ENCODE peak calls at places on chromosomes 2 and 18, in five cellular contexts. S, A, P, L and I are unnamed samples.

GRCh38 chr18:24659837-24660720 is 199.6 kb downstream of the HRH4 start:
- DNase-seq in S (peak; percentile 24), A (peak; percentile 72), P (no peak), L (no peak), I (no peak)

GRCh38 chr2:167944825-167945659 is 302.4 kb downstream of the STK39 start:
- DNase-seq in S (no peak), A (no peak), P (no peak), L (peak; percentile 50), I (no peak)

GRCh38 chr2:39178756-39179155 is 57.9 kb upstream of the SOS1 start:
- DNase-seq in S (no peak), A (no peak), P (no peak), L (no peak), I (no peak)

GRCh38 chr18:34677056-34677574 is 33.0 kb upstream of the DTNA start:
- DNase-seq in S (no peak), A (no peak), P (no peak), L (no peak), I (no peak)

GRCh38 chr2:237532225-237532624 is 34.1 kb upstream of the PRLH start:
- DNase-seq in S (no peak), A (no peak), P (no peak), L (no peak), I (no peak)

GRCh38 chr2:157363612-157364101 is 38.0 kb upstream of the ERMN start:
- DNase-seq in S (no peak), A (no peak), P (no peak), L (no peak), I (no peak)

GRCh38 chr2:1585635-1586034 is 158.7 kb downstream of the PXDN start:
- DNase-seq in S (no peak), A (no peak), P (no peak), L (no peak), I (no peak)

GRCh38 chr2:1625281-1626001 is 118.9 kb downstream of the PXDN start:
- DNase-seq in S (no peak), A (peak; percentile 81), P (peak; percentile 81), L (no peak), I (peak; percentile 83)

GRCh38 chr18:61244632-61245031 is 88.6 kb upstream of the CDH20 start:
- DNase-seq in S (no peak), A (no peak), P (no peak), L (no peak), I (no peak)

GRCh38 chr2:138010890-138011289 is 46.6 kb downstream of the HNMT start:
- DNase-seq in S (no peak), A (no peak), P (no peak), L (no peak), I (no peak)

GRCh38 chr2:215773728-215774127 is 239.6 kb downstream of the MREG start:
- DNase-seq in S (no peak), A (no peak), P (no peak), L (no peak), I (peak; percentile 63)

GRCh38 chr2:129760669-129761068 is 218.8 kb upstream of the RAB6C start:
- DNase-seq in S (no peak), A (no peak), P (no peak), L (no peak), I (no peak)

GRCh38 chr2:56077352-56077915 is 106.4 kb upstream of the CCDC85A start:
- DNase-seq in S (no peak), A (no peak), P (peak; percentile 65), L (peak; percentile 12), I (no peak)

GRCh38 chr18:49018961-49019445 is 68.2 kb upstream of the SMAD7 start:
- DNase-seq in S (peak; percentile 9), A (peak; percentile 32), P (peak; percentile 44), L (no peak), I (no peak)

GRCh38 chr2:134668821-134669220 is 50.0 kb downstream of the TMEM163 start:
- DNase-seq in S (peak; percentile 20), A (no peak), P (peak; percentile 33), L (no peak), I (peak; percentile 33)

GRCh38 chr2:179562330-179562885 is 297.8 kb upstream of the SESTD1 start:
- DNase-seq in S (no peak), A (no peak), P (no peak), L (no peak), I (no peak)

GRCh38 chr2:206274434-206275273 is at the start of gene ZDBF2:
- DNase-seq in S (peak; percentile 59), A (peak; percentile 69), P (peak; percentile 83), L (peak; percentile 64), I (peak; percentile 91)

GRCh38 chr2:180970052-180970451 is 10.4 kb upstream of the UBE2E3 start:
- DNase-seq in S (no peak), A (no peak), P (no peak), L (no peak), I (no peak)

GRCh38 chr2:23287250-23287704 is 97.7 kb upstream of the KLHL29 start:
- DNase-seq in S (no peak), A (peak; percentile 72), P (no peak), L (no peak), I (no peak)

GRCh38 chr2:121089005-121089510 is 195.9 kb downstream of the TFCP2L1 start:
- DNase-seq in S (no peak), A (peak; percentile 52), P (no peak), L (no peak), I (no peak)

GRCh38 chr2:150295544-150295943 is 191.9 kb downstream of the RND3 start:
- DNase-seq in S (no peak), A (no peak), P (no peak), L (no peak), I (no peak)

GRCh38 chr2:212644195-212644837 is 105.7 kb upstream of the ERBB4 start:
- DNase-seq in S (no peak), A (no peak), P (peak; percentile 45), L (no peak), I (no peak)

GRCh38 chr18:79613186-79613931 is 66.2 kb upstream of the CTDP1 start:
- DNase-seq in S (no peak), A (peak; percentile 55), P (peak; percentile 40), L (no peak), I (no peak)

GRCh38 chr18:63427566-63427965 is 5.3 kb upstream of the VPS4B start:
- DNase-seq in S (peak; percentile 33), A (no peak), P (no peak), L (peak; percentile 8), I (no peak)

GRCh38 chr18:71168576-71169145 is 879.8 kb downstream of the SOCS6 start:
- DNase-seq in S (no peak), A (no peak), P (no peak), L (no peak), I (no peak)
- TF ChIP-seq POLR2A in S (no peak), A (no peak), P (no peak), L (no peak), I (no peak)

DNA sequence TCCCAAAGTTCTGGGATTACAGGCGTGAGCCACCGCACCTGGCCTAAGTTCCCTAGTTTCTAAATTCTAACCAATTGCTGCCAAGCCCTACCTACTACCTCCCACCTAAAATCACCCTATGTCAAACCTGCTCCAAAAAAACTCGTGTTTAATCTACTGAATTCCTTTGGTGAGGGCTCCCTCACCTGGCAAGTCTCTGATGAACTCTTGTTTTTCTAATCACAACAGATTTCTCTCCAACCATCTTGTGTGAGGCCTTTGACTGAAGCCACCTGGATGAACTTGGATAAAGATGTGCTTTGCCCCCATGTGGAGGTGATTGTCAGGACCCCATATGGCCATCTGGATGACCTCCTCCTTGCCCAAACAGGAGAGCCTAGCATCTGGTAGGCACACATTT is 17.4 kb upstream of the SLC35G4 start:
- DNase-seq in S (no peak), A (no peak), P (no peak), L (no peak), I (no peak)
- TF ChIP-seq CTCF in S (no peak), A (no peak), P (no peak), L (peak; percentile 14), I (no peak)

DNA sequence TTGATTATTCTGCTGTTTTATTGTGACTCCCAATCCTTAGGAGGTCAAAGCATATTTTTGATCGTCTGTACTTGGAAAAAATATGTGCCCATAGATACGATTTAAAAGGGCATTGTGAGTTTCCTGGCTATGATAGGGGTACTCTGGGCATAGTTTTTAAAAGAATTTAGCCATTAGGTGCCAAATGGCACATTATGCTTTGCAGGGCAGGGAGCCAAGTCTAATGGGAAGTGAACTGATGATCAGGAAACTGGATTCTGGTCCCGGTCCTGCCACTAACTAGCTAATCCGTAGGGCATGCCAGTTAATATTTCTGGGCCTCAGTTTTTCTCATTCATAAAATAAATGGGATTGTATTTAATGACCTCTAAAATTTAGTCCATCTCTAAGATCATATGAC is 189.3 kb downstream of the LTBP1 start:
- DNase-seq in S (no peak), A (no peak), P (no peak), L (no peak), I (no peak)
- TF ChIP-seq EP300 in S (no peak), A (no peak), P (no peak), L (no peak), I (no peak)

GRCh38 chr2:233819884-233820765 is 34.2 kb downstream of the HJURP start:
- DNase-seq in S (peak; percentile 4), A (peak; percentile 54), P (no peak), L (no peak), I (peak; percentile 10)
- TF ChIP-seq POLR2A in S (no peak), A (no peak), P (no peak), L (no peak), I (no peak)

DNA sequence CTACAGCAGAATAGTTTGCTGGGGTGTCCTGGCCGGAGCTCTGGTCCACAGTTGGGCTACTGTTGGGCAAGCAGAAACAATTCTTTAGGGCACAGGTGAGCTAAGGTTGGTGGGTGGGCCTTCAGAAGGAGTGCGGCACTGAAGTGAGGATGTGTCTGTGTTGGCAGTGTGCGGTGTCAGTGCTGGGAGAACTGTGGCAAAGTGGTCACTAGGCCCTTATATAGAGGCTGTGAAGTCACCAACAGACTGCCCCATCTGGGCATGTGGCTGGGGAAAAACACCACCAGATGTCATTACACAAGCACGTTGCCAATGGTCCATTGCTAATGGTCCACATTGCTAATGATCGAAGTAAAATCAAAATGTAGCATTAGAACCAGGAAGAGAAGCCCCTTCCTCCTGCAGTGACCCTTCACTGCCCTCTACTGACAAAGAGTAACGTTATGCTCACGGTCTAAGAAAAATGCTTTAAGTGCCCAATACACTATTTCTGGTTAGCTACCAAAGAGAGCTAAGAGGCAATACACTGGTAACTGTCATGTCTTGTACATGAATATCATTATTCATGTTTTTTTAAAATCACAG is 21.3 kb downstream of the SCN1A start:
- DNase-seq in S (no peak), A (no peak), P (no peak), L (no peak), I (no peak)
- TF ChIP-seq CTCF in S (no peak), A (no peak), P (peak; percentile 73), L (peak; percentile 68), I (no peak)

GRCh38 chr2:46309052-46309953 is 12.1 kb downstream of the EPAS1 start:
- DNase-seq in S (no peak), A (no peak), P (no peak), L (no peak), I (no peak)

GRCh38 chr2:46308081-46308480 is 10.9 kb downstream of the EPAS1 start:
- DNase-seq in S (no peak), A (no peak), P (no peak), L (no peak), I (no peak)

GRCh38 chr2:46311651-46312223 is 14.5 kb downstream of the EPAS1 start:
- DNase-seq in S (no peak), A (no peak), P (no peak), L (no peak), I (no peak)

GRCh38 chr2:46308629-46309028 is 11.4 kb downstream of the EPAS1 start:
- DNase-seq in S (no peak), A (no peak), P (no peak), L (no peak), I (no peak)

GRCh38 chr2:46310446-46310845 is 13.2 kb downstream of the EPAS1 start:
- DNase-seq in S (no peak), A (no peak), P (no peak), L (no peak), I (no peak)
- TF ChIP-seq EP300 in S (no peak), A (no peak), P (no peak), L (no peak), I (no peak)